ENCODE peak calls at places on chromosomes 3 and 15, in five cellular contexts. V is dermis microvascular lymphatic vessel endothelial cell, C is NCI-H748 treated with DMSO at 0.1 percent for 48 hours, K is HFFc6, J is pancreas. M is an unnamed sample.

GRCh38 chr15:25900901-25901300 is 37.8 kb upstream of the ATP10A start:
- DNase-seq in J (no peak), C (no peak), V (no peak), K (peak), M (no peak)

GRCh38 chr3:55664387-55664786 is 177.3 kb upstream of the WNT5A start:
- DNase-seq in V (no peak), C (no peak), K (no peak), J (no peak), M (no peak)

GRCh38 chr3:195754141-195754540 is 33.4 kb downstream of the MUC20 start:
- DNase-seq in C (no peak), V (no peak), J (no peak), K (no peak), M (no peak)

GRCh38 chr15:78398076-78398825 is 39.8 kb upstream of the IREB2 start:
- DNase-seq in K (no peak), V (no peak), J (no peak), C (no peak), M (no peak)

GRCh38 chr3:129398803-129399144 is 29.7 kb downstream of the EFCAB12 start:
- DNase-seq in J (no peak), C (no peak), V (no peak), K (peak), M (peak)

GRCh38 chr3:194617827-194618226 is 15.4 kb downstream of the TMEM44 start:
- DNase-seq in J (no peak), C (no peak), V (no peak), K (no peak), M (no peak)

GRCh38 chr3:159187232-159187631 is 385.4 kb downstream of the MFSD1 start:
- DNase-seq in V (no peak), C (no peak), J (peak), K (no peak), M (no peak)

GRCh38 chr15:58398643-58399042 is 33.1 kb upstream of the LIPC start:
- DNase-seq in C (no peak), K (no peak), V (no peak), J (no peak), M (no peak)

GRCh38 chr3:24336101-24336500 is 158.5 kb downstream of the THRB start:
- DNase-seq in C (no peak), J (no peak), K (no peak), V (no peak), M (no peak)

GRCh38 chr3:115098354-115099073 is 48.6 kb downstream of the ZBTB20 start:
- DNase-seq in K (no peak), J (no peak), C (no peak), V (no peak), M (no peak)

GRCh38 chr3:59472541-59472940 is 422.7 kb upstream of the CFAP20DC start:
- DNase-seq in K (no peak), J (no peak), V (no peak), C (no peak), M (no peak)

GRCh38 chr3:123651449-123652345 is 66.8 kb upstream of the HACD2 start:
- DNase-seq in K (no peak), C (no peak), V (no peak), J (no peak), M (no peak)

GRCh38 chr3:116078561-116078960 is 366.7 kb downstream of the LSAMP start:
- DNase-seq in C (no peak), K (no peak), J (no peak), V (no peak), M (no peak)

GRCh38 chr3:197561926-197562325 is 6.2 kb upstream of the BDH1 start:
- DNase-seq in C (no peak), J (no peak), V (no peak), K (no peak), M (no peak)